ENCODE peak calls at places on chromosomes 12 and 14, in eight cellular contexts. O, K, L, P, S, D, X and M are unnamed samples.

GRCh38 chr14:76729953-76730505 is 31.2 kb upstream of the VASH1 start:
- DNase-seq in S (no peak), L (no peak), K (no peak), D (no peak), O (no peak), X (peak), P (no peak), M (no peak)

GRCh38 chr12:12719496-12719895 is 2.3 kb downstream of the CDKN1B start:
- DNase-seq in K (no peak), S (no peak), X (peak), P (no peak), D (no peak), L (no peak), O (no peak), M (peak)

GRCh38 chr12:89059721-89060120 is 292.6 kb downstream of the DUSP6 start:
- DNase-seq in O (no peak), K (no peak), D (no peak), P (peak), S (no peak), L (no peak), X (no peak), M (no peak)

GRCh38 chr12:26744697-26745440 is 88.1 kb downstream of the ITPR2 start:
- DNase-seq in L (no peak), K (no peak), S (no peak), P (no peak), D (no peak), O (peak), X (no peak), M (no peak)

GRCh38 chr12:121955258-121956040 is 37.1 kb downstream of the CFAP251 start:
- DNase-seq in S (no peak), K (no peak), L (no peak), D (no peak), P (peak), O (peak), X (peak), M (no peak)

GRCh38 chr12:96177013-96177412 is 17.2 kb upstream of the ELK3 start:
- DNase-seq in S (no peak), D (peak), K (no peak), X (peak), O (no peak), P (peak), L (no peak), M (no peak)

GRCh38 chr14:36510078-36510799 is 9.8 kb downstream of the NKX2-1 start:
- DNase-seq in K (no peak), L (no peak), X (no peak), D (no peak), O (peak), S (no peak), P (no peak), M (no peak)

GRCh38 chr12:98371419-98371818 is 144.0 kb upstream of the TMPO start:
- DNase-seq in P (no peak), X (no peak), D (no peak), L (no peak), O (no peak), K (no peak), S (no peak), M (no peak)

GRCh38 chr12:82805812-82806497 is 119.2 kb downstream of the TMTC2 start:
- DNase-seq in O (no peak), P (peak), X (no peak), D (no peak), K (no peak), L (no peak), S (no peak), M (no peak)

GRCh38 chr12:88562151-88562550 is 18.1 kb downstream of the KITLG start:
- DNase-seq in X (no peak), O (peak), L (no peak), D (no peak), P (no peak), K (no peak), S (no peak), M (peak)

GRCh38 chr12:48442191-48442828 is 30.0 kb upstream of the ANP32D start:
- DNase-seq in D (no peak), K (no peak), P (no peak), S (no peak), O (peak), L (no peak), X (peak), M (no peak)

GRCh38 chr14:56195727-56196126 is 77.5 kb downstream of the PELI2 start:
- DNase-seq in S (no peak), O (peak), L (no peak), X (peak), D (no peak), P (no peak), K (no peak), M (no peak)

GRCh38 chr12:53450936-53451335 is 966 bp upstream of the PCBP2 start:
- DNase-seq in O (no peak), K (no peak), X (no peak), P (no peak), S (no peak), D (no peak), L (no peak), M (no peak)

GRCh38 chr12:106271575-106272505 is 24.0 kb upstream of the CKAP4 start:
- DNase-seq in L (no peak), P (no peak), D (no peak), S (no peak), X (no peak), K (no peak), O (peak), M (no peak)

GRCh38 chr12:25186788-25187397 is 8.1 kb downstream of the DNAI7 start:
- DNase-seq in O (no peak), K (no peak), P (no peak), S (no peak), X (no peak), L (no peak), D (no peak), M (no peak)

GRCh38 chr14:95547272-95547625 is 12.4 kb downstream of the GLRX5 start:
- DNase-seq in P (no peak), L (no peak), S (no peak), K (no peak), D (no peak), O (no peak), X (no peak), M (no peak)

GRCh38 chr14:88929656-88930436 is 105.4 kb downstream of the TTC8 start:
- DNase-seq in K (no peak), P (no peak), O (peak), L (no peak), S (no peak), X (peak), D (no peak), M (no peak)

GRCh38 chr12:43370299-43370698 is 181.7 kb downstream of the ADAMTS20 start:
- DNase-seq in K (no peak), D (no peak), P (no peak), L (no peak), X (peak), S (no peak), O (no peak), M (no peak)

GRCh38 chr12:55698965-55699364 is 8.7 kb downstream of the ITGA7 start:
- DNase-seq in P (no peak), K (no peak), X (no peak), L (no peak), D (no peak), O (no peak), S (no peak), M (no peak)

GRCh38 chr12:3097836-3098235 is 20.7 kb downstream of the TSPAN9 start:
- DNase-seq in K (no peak), P (no peak), O (no peak), D (no peak), S (no peak), X (no peak), L (no peak), M (no peak)

GRCh38 chr14:20440882-20441281 is 4.9 kb upstream of the KLHL33 start:
- DNase-seq in S (peak), K (no peak), D (peak), P (no peak), O (no peak), L (no peak), X (peak), M (no peak)

GRCh38 chr12:121794532-121795028 is 1.1 kb upstream of the RHOF start:
- DNase-seq in L (no peak), D (no peak), S (peak), P (no peak), K (peak), O (no peak), X (no peak), M (no peak)

GRCh38 chr14:63204407-63205280 is at the start of gene RHOJ:
- DNase-seq in K (no peak), S (no peak), X (no peak), D (no peak), P (no peak), L (no peak), O (no peak), M (peak)

GRCh38 chr14:61562321-61563161 is 132.8 kb upstream of the HIF1A start:
- DNase-seq in O (no peak), P (peak), K (no peak), L (no peak), S (no peak), D (no peak), X (peak), M (no peak)

GRCh38 chr14:59768855-59769254 is 101.7 kb downstream of the RTN1 start:
- DNase-seq in O (no peak), S (no peak), L (no peak), P (no peak), X (no peak), K (no peak), D (no peak), M (no peak)

GRCh38 chr12:50650285-50650684 is 113.6 kb upstream of the ATF1 start:
- DNase-seq in L (no peak), O (no peak), P (no peak), D (no peak), K (no peak), S (no peak), X (no peak), M (no peak)

GRCh38 chr12:99455350-99456037 is 192.1 kb upstream of the GARIN6 start:
- DNase-seq in K (no peak), L (no peak), D (no peak), S (no peak), O (no peak), X (peak), P (peak), M (no peak)

GRCh38 chr14:106578479-106578878 is 1052.1 kb downstream of the TMEM121 start:
- DNase-seq in P (no peak), K (no peak), L (no peak), S (no peak), X (peak), D (no peak), O (no peak), M (no peak)